ENCODE peak calls at places on chromosomes 6 and 20, in eight cellular contexts. P is KG1, S is left kidney, L is iris pigment epithelial cell, N is NCI-H510A, M is astrocyte of the spinal cord, T is fibroblast of lung, I is IMR-90. V is an unnamed sample.
A peak's percentile ranks its signal among the peaks of the same experiment; 100 is the strongest.

GRCh38 chr6:154274175-154274574 is 82.4 kb downstream of the IPCEF1 start:
- DNase-seq in N (no peak), I (no peak), P (no peak), T (no peak), S (no peak), M (no peak), L (no peak), V (no peak)

GRCh38 chr6:11525468-11526155 is 11.9 kb upstream of the TMEM170B start:
- DNase-seq in N (no peak), I (peak; percentile 13), T (no peak), M (no peak), L (peak; percentile 77), P (no peak), S (no peak), V (peak; percentile 89)

GRCh38 chr6:51049288-51049982 is 230.8 kb downstream of the TFAP2B start:
- DNase-seq in M (no peak), P (no peak), T (no peak), S (no peak), L (no peak), I (no peak), N (no peak), V (no peak)

GRCh38 chr6:112258636-112259336 is 4.4 kb upstream of the LAMA4 start:
- DNase-seq in P (no peak), M (no peak), N (no peak), S (peak; percentile 59), T (peak; percentile 33), I (peak; percentile 57), L (peak; percentile 58), V (no peak)

GRCh38 chr6:1756472-1757129 is 146.9 kb downstream of the FOXC1 start:
- DNase-seq in N (no peak), P (no peak), L (no peak), T (no peak), I (no peak), M (no peak), S (peak; percentile 41), V (no peak)

GRCh38 chr20:55893031-55893430 is 112.3 kb downstream of the CBLN4 start:
- DNase-seq in I (no peak), M (no peak), L (peak; percentile 1), P (no peak), N (no peak), T (no peak), S (no peak), V (no peak)

GRCh38 chr6:43817192-43817591 is 47.2 kb downstream of the VEGFA start:
- DNase-seq in I (peak; percentile 31), S (no peak), L (peak; percentile 23), N (no peak), M (no peak), T (no peak), P (no peak), V (peak; percentile 67)

GRCh38 chr6:147099974-147100373 is 104.2 kb upstream of the STXBP5 start:
- DNase-seq in L (peak; percentile 93), N (no peak), S (no peak), T (peak; percentile 92), M (peak; percentile 85), I (peak; percentile 93), P (no peak), V (no peak)

GRCh38 chr6:112233864-112234263 is 20.5 kb downstream of the LAMA4 start:
- DNase-seq in T (peak; percentile 84), S (no peak), P (no peak), N (no peak), I (peak; percentile 92), M (peak; percentile 60), L (peak; percentile 60), V (no peak)

GRCh38 chr20:54176610-54177009 is 2.8 kb upstream of the CYP24A1 start:
- DNase-seq in M (no peak), S (no peak), N (no peak), T (peak; percentile 56), L (no peak), P (no peak), I (no peak), V (no peak)

GRCh38 chr20:47551240-47551639 is 49.6 kb downstream of the NCOA3 start:
- DNase-seq in S (no peak), I (no peak), P (no peak), T (no peak), L (no peak), N (no peak), M (no peak), V (no peak)

GRCh38 chr20:62487564-62488086 is 11.8 kb upstream of the GATA5 start:
- DNase-seq in I (no peak), S (peak; percentile 36), N (no peak), P (no peak), M (no peak), T (no peak), L (no peak), V (no peak)

GRCh38 chr6:161273356-161273751 is 507 bp downstream of the AGPAT4 start:
- DNase-seq in S (no peak), N (no peak), M (peak; percentile 72), I (peak; percentile 48), L (peak; percentile 56), T (peak; percentile 48), P (peak; percentile 5), V (peak; percentile 48)

GRCh38 chr20:39066464-39066863 is 104.3 kb downstream of the DHX35 start:
- DNase-seq in I (no peak), M (no peak), S (peak; percentile 78), T (no peak), P (no peak), L (no peak), N (no peak), V (no peak)

GRCh38 chr6:138795809-138796469 is at the start of gene ECT2L:
- DNase-seq in N (peak; percentile 65), P (no peak), L (peak; percentile 51), T (peak; percentile 69), M (peak; percentile 64), S (peak; percentile 85), I (no peak), V (no peak)

GRCh38 chr20:35444226-35444625 is 6.2 kb upstream of the GDF5 start:
- DNase-seq in T (no peak), S (no peak), L (no peak), I (no peak), N (no peak), M (no peak), P (no peak), V (no peak)

GRCh38 chr20:9374068-9374467 is 140.3 kb upstream of the LAMP5 start:
- DNase-seq in T (peak; percentile 56), P (no peak), N (no peak), S (no peak), M (peak; percentile 25), I (peak; percentile 66), L (peak; percentile 42), V (no peak)